ENCODE peak calls at places on chromosome 2, in seven cellular contexts. C is aorta; F is activated naive CD4-positive, alpha-beta T cell; E is activated CD4-positive, CD25-positive, alpha-beta regulatory T cell; Y is A549; O is mucosa of descending colon; P is CD4-positive, alpha-beta T cell. J is an unnamed sample.

GRCh38 chr2:944693-945092 is 6.0 kb upstream of the SNTG2 start:
- DNase-seq in C (no peak), F (no peak), E (no peak), Y (no peak), O (no peak), P (no peak), J (no peak)

GRCh38 chr2:230011617-230012016 is 57.1 kb downstream of the SLC16A14 start:
- DNase-seq in C (no peak), F (no peak), E (no peak), Y (no peak), O (no peak), P (no peak), J (no peak)

GRCh38 chr2:126963390-126963789 is 64.7 kb downstream of the TEX51 start:
- DNase-seq in C (no peak), F (no peak), E (no peak), Y (no peak), O (peak; percentile 22), P (no peak), J (no peak)

GRCh38 chr2:113324684-113325160 is 46.0 kb upstream of the PAX8 start:
- DNase-seq in C (peak; percentile 83), F (no peak), E (peak; percentile 3), Y (peak; percentile 80), O (no peak), P (peak; percentile 51), J (peak; percentile 47)

GRCh38 chr2:236680461-236680860 is 110.8 kb downstream of the ACKR3 start:
- DNase-seq in C (no peak), F (no peak), E (no peak), Y (no peak), O (no peak), P (no peak), J (no peak)

GRCh38 chr2:239470151-239470900 is 69.5 kb upstream of the HDAC4 start:
- DNase-seq in C (peak; percentile 61), F (no peak), E (no peak), Y (no peak), O (no peak), P (peak; percentile 8), J (no peak)

GRCh38 chr2:143480586-143481230 is 351.5 kb downstream of the ARHGAP15 start:
- DNase-seq in C (no peak), F (no peak), E (no peak), Y (no peak), O (no peak), P (no peak), J (no peak)

GRCh38 chr2:45910473-45911060 is 259.1 kb downstream of the PRKCE start:
- DNase-seq in C (no peak), F (no peak), E (no peak), Y (no peak), O (no peak), P (no peak), J (no peak)

GRCh38 chr2:128640847-128641360 is 322.2 kb upstream of the HS6ST1 start:
- DNase-seq in C (peak; percentile 13), F (no peak), E (no peak), Y (no peak), O (no peak), P (no peak), J (no peak)

GRCh38 chr2:219441451-219442205 is 7.0 kb downstream of the SPEG start:
- DNase-seq in C (peak; percentile 93), F (no peak), E (no peak), Y (peak; percentile 64), O (no peak), P (peak; percentile 70), J (no peak)